ENCODE peak calls at places on chromosomes 4 and X, in five cellular contexts. One of them, this sample, is unnamed.

GRCh38 chrX:148288451-148288850 is 212.0 kb upstream of the AFF2 start:
- DNase-seq in CD4-positive, CD25-positive, alpha-beta regulatory T cell: no peak
- DNase-seq in activated CD4-positive, alpha-beta memory T cell treated with anti-CD3 and anti-CD28 coated beads, Interleukin-2, amount 10 ng/mL, durations not matched to agents 7 days and 5 days: no peak
- DNase-seq in fibroblast of the aortic adventitia: no peak
- DNase-seq in T47D: no peak
- DNase-seq in this sample: no peak

GRCh38 chrX:154028502-154029184 is 8.9 kb upstream of the IRAK1 start:
- DNase-seq in CD4-positive, CD25-positive, alpha-beta regulatory T cell: no peak
- DNase-seq in activated CD4-positive, alpha-beta memory T cell treated with anti-CD3 and anti-CD28 coated beads, Interleukin-2, amount 10 ng/mL, durations not matched to agents 7 days and 5 days: no peak
- DNase-seq in fibroblast of the aortic adventitia: no peak
- DNase-seq in T47D: no peak
- DNase-seq in this sample: no peak

GRCh38 chrX:57821703-57822375 is 88.4 kb downstream of the ZXDA start:
- DNase-seq in CD4-positive, CD25-positive, alpha-beta regulatory T cell: peak
- DNase-seq in activated CD4-positive, alpha-beta memory T cell treated with anti-CD3 and anti-CD28 coated beads, Interleukin-2, amount 10 ng/mL, durations not matched to agents 7 days and 5 days: peak
- DNase-seq in fibroblast of the aortic adventitia: peak
- DNase-seq in T47D: peak
- DNase-seq in this sample: peak

GRCh38 chrX:49754238-49754857 is 58.6 kb upstream of the PAGE1 start:
- DNase-seq in CD4-positive, CD25-positive, alpha-beta regulatory T cell: peak
- DNase-seq in activated CD4-positive, alpha-beta memory T cell treated with anti-CD3 and anti-CD28 coated beads, Interleukin-2, amount 10 ng/mL, durations not matched to agents 7 days and 5 days: peak
- DNase-seq in fibroblast of the aortic adventitia: peak
- DNase-seq in T47D: peak
- DNase-seq in this sample: peak

GRCh38 chr4:675980-676870 is 1.9 kb downstream of the MYL5 start:
- DNase-seq in CD4-positive, CD25-positive, alpha-beta regulatory T cell: no peak
- DNase-seq in activated CD4-positive, alpha-beta memory T cell treated with anti-CD3 and anti-CD28 coated beads, Interleukin-2, amount 10 ng/mL, durations not matched to agents 7 days and 5 days: no peak
- DNase-seq in fibroblast of the aortic adventitia: no peak
- DNase-seq in T47D: no peak
- DNase-seq in this sample: no peak

GRCh38 chrX:109472939-109473713 is 8.8 kb downstream of the GUCY2F start:
- DNase-seq in CD4-positive, CD25-positive, alpha-beta regulatory T cell: no peak
- DNase-seq in activated CD4-positive, alpha-beta memory T cell treated with anti-CD3 and anti-CD28 coated beads, Interleukin-2, amount 10 ng/mL, durations not matched to agents 7 days and 5 days: no peak
- DNase-seq in fibroblast of the aortic adventitia: peak
- DNase-seq in T47D: no peak
- DNase-seq in this sample: no peak

GRCh38 chr4:23266401-23266800 is 573.7 kb downstream of the GBA3 start:
- DNase-seq in CD4-positive, CD25-positive, alpha-beta regulatory T cell: no peak
- DNase-seq in activated CD4-positive, alpha-beta memory T cell treated with anti-CD3 and anti-CD28 coated beads, Interleukin-2, amount 10 ng/mL, durations not matched to agents 7 days and 5 days: no peak
- DNase-seq in fibroblast of the aortic adventitia: no peak
- DNase-seq in T47D: no peak
- DNase-seq in this sample: no peak

GRCh38 chr4:152310223-152310622 is 225.7 kb downstream of the FBXW7 start:
- DNase-seq in CD4-positive, CD25-positive, alpha-beta regulatory T cell: no peak
- DNase-seq in activated CD4-positive, alpha-beta memory T cell treated with anti-CD3 and anti-CD28 coated beads, Interleukin-2, amount 10 ng/mL, durations not matched to agents 7 days and 5 days: no peak
- DNase-seq in fibroblast of the aortic adventitia: no peak
- DNase-seq in T47D: no peak
- DNase-seq in this sample: peak

GRCh38 chrX:106611682-106612402 is at the start of gene RADX:
- DNase-seq in CD4-positive, CD25-positive, alpha-beta regulatory T cell: peak
- DNase-seq in activated CD4-positive, alpha-beta memory T cell treated with anti-CD3 and anti-CD28 coated beads, Interleukin-2, amount 10 ng/mL, durations not matched to agents 7 days and 5 days: peak
- DNase-seq in fibroblast of the aortic adventitia: peak
- DNase-seq in T47D: peak
- DNase-seq in this sample: peak

GRCh38 chrX:43008356-43008755 is 230.4 kb upstream of the PPP1R2C start:
- DNase-seq in CD4-positive, CD25-positive, alpha-beta regulatory T cell: no peak
- DNase-seq in activated CD4-positive, alpha-beta memory T cell treated with anti-CD3 and anti-CD28 coated beads, Interleukin-2, amount 10 ng/mL, durations not matched to agents 7 days and 5 days: no peak
- DNase-seq in fibroblast of the aortic adventitia: no peak
- DNase-seq in T47D: no peak
- DNase-seq in this sample: no peak

GRCh38 chrX:129139837-129140679 is 383.2 kb downstream of the SMARCA1 start:
- DNase-seq in CD4-positive, CD25-positive, alpha-beta regulatory T cell: no peak
- DNase-seq in activated CD4-positive, alpha-beta memory T cell treated with anti-CD3 and anti-CD28 coated beads, Interleukin-2, amount 10 ng/mL, durations not matched to agents 7 days and 5 days: no peak
- DNase-seq in fibroblast of the aortic adventitia: no peak
- DNase-seq in T47D: no peak
- DNase-seq in this sample: no peak

GRCh38 chrX:10119399-10119990 is 37.3 kb upstream of the CLCN4 start:
- DNase-seq in CD4-positive, CD25-positive, alpha-beta regulatory T cell: peak
- DNase-seq in activated CD4-positive, alpha-beta memory T cell treated with anti-CD3 and anti-CD28 coated beads, Interleukin-2, amount 10 ng/mL, durations not matched to agents 7 days and 5 days: peak
- DNase-seq in fibroblast of the aortic adventitia: peak
- DNase-seq in T47D: peak
- DNase-seq in this sample: peak

GRCh38 chrX:110795645-110796510 is at the start of gene CHRDL1:
- DNase-seq in CD4-positive, CD25-positive, alpha-beta regulatory T cell: no peak
- DNase-seq in activated CD4-positive, alpha-beta memory T cell treated with anti-CD3 and anti-CD28 coated beads, Interleukin-2, amount 10 ng/mL, durations not matched to agents 7 days and 5 days: no peak
- DNase-seq in fibroblast of the aortic adventitia: no peak
- DNase-seq in T47D: peak
- DNase-seq in this sample: no peak

GRCh38 chr4:155703486-155704227 is 37.0 kb downstream of the GUCY1A1 start:
- DNase-seq in CD4-positive, CD25-positive, alpha-beta regulatory T cell: no peak
- DNase-seq in activated CD4-positive, alpha-beta memory T cell treated with anti-CD3 and anti-CD28 coated beads, Interleukin-2, amount 10 ng/mL, durations not matched to agents 7 days and 5 days: no peak
- DNase-seq in fibroblast of the aortic adventitia: no peak
- DNase-seq in T47D: no peak
- DNase-seq in this sample: no peak

GRCh38 chr4:126137782-126138170 is 823.0 kb downstream of the FAT4 start:
- DNase-seq in CD4-positive, CD25-positive, alpha-beta regulatory T cell: no peak
- DNase-seq in activated CD4-positive, alpha-beta memory T cell treated with anti-CD3 and anti-CD28 coated beads, Interleukin-2, amount 10 ng/mL, durations not matched to agents 7 days and 5 days: no peak
- DNase-seq in fibroblast of the aortic adventitia: no peak
- DNase-seq in T47D: no peak
- DNase-seq in this sample: no peak

GRCh38 chr4:3145251-3145908 is 70.9 kb downstream of the HTT start:
- DNase-seq in CD4-positive, CD25-positive, alpha-beta regulatory T cell: no peak
- DNase-seq in activated CD4-positive, alpha-beta memory T cell treated with anti-CD3 and anti-CD28 coated beads, Interleukin-2, amount 10 ng/mL, durations not matched to agents 7 days and 5 days: no peak
- DNase-seq in fibroblast of the aortic adventitia: peak
- DNase-seq in T47D: no peak
- DNase-seq in this sample: peak

GRCh38 chr4:38574559-38575333 is 89.3 kb upstream of the KLF3 start:
- DNase-seq in CD4-positive, CD25-positive, alpha-beta regulatory T cell: no peak
- DNase-seq in activated CD4-positive, alpha-beta memory T cell treated with anti-CD3 and anti-CD28 coated beads, Interleukin-2, amount 10 ng/mL, durations not matched to agents 7 days and 5 days: no peak
- DNase-seq in fibroblast of the aortic adventitia: no peak
- DNase-seq in T47D: no peak
- DNase-seq in this sample: no peak

GRCh38 chr4:130563185-130563890 is 1467.4 kb downstream of the C4orf33 start:
- DNase-seq in CD4-positive, CD25-positive, alpha-beta regulatory T cell: no peak
- DNase-seq in activated CD4-positive, alpha-beta memory T cell treated with anti-CD3 and anti-CD28 coated beads, Interleukin-2, amount 10 ng/mL, durations not matched to agents 7 days and 5 days: no peak
- DNase-seq in fibroblast of the aortic adventitia: peak
- DNase-seq in T47D: no peak
- DNase-seq in this sample: peak

GRCh38 chr4:107993969-107994368 is 4.3 kb downstream of the HADH start:
- DNase-seq in CD4-positive, CD25-positive, alpha-beta regulatory T cell: no peak
- DNase-seq in activated CD4-positive, alpha-beta memory T cell treated with anti-CD3 and anti-CD28 coated beads, Interleukin-2, amount 10 ng/mL, durations not matched to agents 7 days and 5 days: no peak
- DNase-seq in fibroblast of the aortic adventitia: no peak
- DNase-seq in T47D: no peak
- DNase-seq in this sample: no peak

GRCh38 chr4:98746936-98747658 is 88.7 kb upstream of the TSPAN5 start:
- DNase-seq in CD4-positive, CD25-positive, alpha-beta regulatory T cell: no peak
- DNase-seq in activated CD4-positive, alpha-beta memory T cell treated with anti-CD3 and anti-CD28 coated beads, Interleukin-2, amount 10 ng/mL, durations not matched to agents 7 days and 5 days: no peak
- DNase-seq in fibroblast of the aortic adventitia: no peak
- DNase-seq in T47D: no peak
- DNase-seq in this sample: no peak

GRCh38 chr4:175905939-175906338 is 93.9 kb upstream of the GPM6A start:
- DNase-seq in CD4-positive, CD25-positive, alpha-beta regulatory T cell: no peak
- DNase-seq in activated CD4-positive, alpha-beta memory T cell treated with anti-CD3 and anti-CD28 coated beads, Interleukin-2, amount 10 ng/mL, durations not matched to agents 7 days and 5 days: no peak
- DNase-seq in fibroblast of the aortic adventitia: no peak
- DNase-seq in T47D: no peak
- DNase-seq in this sample: no peak

GRCh38 chr4:165502919-165503907 is 124.4 kb downstream of the CPE start:
- DNase-seq in CD4-positive, CD25-positive, alpha-beta regulatory T cell: no peak
- DNase-seq in activated CD4-positive, alpha-beta memory T cell treated with anti-CD3 and anti-CD28 coated beads, Interleukin-2, amount 10 ng/mL, durations not matched to agents 7 days and 5 days: no peak
- DNase-seq in fibroblast of the aortic adventitia: peak
- DNase-seq in T47D: no peak
- DNase-seq in this sample: peak

GRCh38 chr4:169351860-169352259 is 81.1 kb upstream of the SH3RF1 start:
- DNase-seq in CD4-positive, CD25-positive, alpha-beta regulatory T cell: no peak
- DNase-seq in activated CD4-positive, alpha-beta memory T cell treated with anti-CD3 and anti-CD28 coated beads, Interleukin-2, amount 10 ng/mL, durations not matched to agents 7 days and 5 days: no peak
- DNase-seq in fibroblast of the aortic adventitia: peak
- DNase-seq in T47D: no peak
- DNase-seq in this sample: no peak

GRCh38 chrX:100407784-100408642 is 2.1 kb downstream of the PCDH19 start:
- DNase-seq in CD4-positive, CD25-positive, alpha-beta regulatory T cell: no peak
- DNase-seq in activated CD4-positive, alpha-beta memory T cell treated with anti-CD3 and anti-CD28 coated beads, Interleukin-2, amount 10 ng/mL, durations not matched to agents 7 days and 5 days: no peak
- DNase-seq in fibroblast of the aortic adventitia: no peak
- DNase-seq in T47D: no peak
- DNase-seq in this sample: no peak

GRCh38 chr4:124105212-124105611 is 607.3 kb downstream of the ANKRD50 start:
- DNase-seq in CD4-positive, CD25-positive, alpha-beta regulatory T cell: no peak
- DNase-seq in activated CD4-positive, alpha-beta memory T cell treated with anti-CD3 and anti-CD28 coated beads, Interleukin-2, amount 10 ng/mL, durations not matched to agents 7 days and 5 days: no peak
- DNase-seq in fibroblast of the aortic adventitia: peak
- DNase-seq in T47D: no peak
- DNase-seq in this sample: no peak

GRCh38 chr4:36651253-36651652 is 369.8 kb downstream of the DTHD1 start:
- DNase-seq in CD4-positive, CD25-positive, alpha-beta regulatory T cell: no peak
- DNase-seq in activated CD4-positive, alpha-beta memory T cell treated with anti-CD3 and anti-CD28 coated beads, Interleukin-2, amount 10 ng/mL, durations not matched to agents 7 days and 5 days: peak
- DNase-seq in fibroblast of the aortic adventitia: no peak
- DNase-seq in T47D: no peak
- DNase-seq in this sample: no peak

GRCh38 chrX:46461653-46462191 is 83.5 kb downstream of the ZNF674 start:
- DNase-seq in CD4-positive, CD25-positive, alpha-beta regulatory T cell: no peak
- DNase-seq in activated CD4-positive, alpha-beta memory T cell treated with anti-CD3 and anti-CD28 coated beads, Interleukin-2, amount 10 ng/mL, durations not matched to agents 7 days and 5 days: no peak
- DNase-seq in fibroblast of the aortic adventitia: no peak
- DNase-seq in T47D: no peak
- DNase-seq in this sample: no peak

GRCh38 chr4:144178414-144178813 is 37.9 kb upstream of the GYPA start:
- DNase-seq in CD4-positive, CD25-positive, alpha-beta regulatory T cell: no peak
- DNase-seq in activated CD4-positive, alpha-beta memory T cell treated with anti-CD3 and anti-CD28 coated beads, Interleukin-2, amount 10 ng/mL, durations not matched to agents 7 days and 5 days: no peak
- DNase-seq in fibroblast of the aortic adventitia: peak
- DNase-seq in T47D: no peak
- DNase-seq in this sample: no peak

GRCh38 chr4:15755321-15755750 is 22.8 kb upstream of the CD38 start:
- DNase-seq in CD4-positive, CD25-positive, alpha-beta regulatory T cell: no peak
- DNase-seq in activated CD4-positive, alpha-beta memory T cell treated with anti-CD3 and anti-CD28 coated beads, Interleukin-2, amount 10 ng/mL, durations not matched to agents 7 days and 5 days: peak
- DNase-seq in fibroblast of the aortic adventitia: peak
- DNase-seq in T47D: no peak
- DNase-seq in this sample: peak

This sample was measured in HTR-8/SVneo.